ENCODE peak calls at places on chromosomes 2 and 18, in eight cellular contexts. One of them, this sample, is unnamed.

GRCh38 chr2:174333017-174333501 is 1.7 kb upstream of the SP9 start:
- DNase-seq in Ammon's horn: no peak
- DNase-seq in head of caudate nucleus: no peak
- DNase-seq in T-helper 2 cell: no peak
- DNase-seq in HL-60: no peak
- DNase-seq in glomerular endothelial cell: no peak
- DNase-seq in body of pancreas: no peak
- DNase-seq in NCI-H526 treated with DMSO at 0.1 percent for 48 hours: no peak
- DNase-seq in this sample: no peak

GRCh38 chr18:13019301-13019700 is 28.1 kb downstream of the CEP192 start:
- DNase-seq in Ammon's horn: no peak
- DNase-seq in head of caudate nucleus: no peak
- DNase-seq in T-helper 2 cell: no peak
- DNase-seq in HL-60: no peak
- DNase-seq in glomerular endothelial cell: no peak
- DNase-seq in body of pancreas: no peak
- DNase-seq in NCI-H526 treated with DMSO at 0.1 percent for 48 hours: no peak
- DNase-seq in this sample: no peak

GRCh38 chr2:34104601-34105000 is 505.5 kb upstream of the FAM98A start:
- DNase-seq in Ammon's horn: no peak
- DNase-seq in head of caudate nucleus: no peak
- DNase-seq in T-helper 2 cell: no peak
- DNase-seq in HL-60: no peak
- DNase-seq in glomerular endothelial cell: peak
- DNase-seq in body of pancreas: no peak
- DNase-seq in NCI-H526 treated with DMSO at 0.1 percent for 48 hours: no peak
- DNase-seq in this sample: no peak

GRCh38 chr2:200614249-200614648 is 28.4 kb downstream of the AOX1 start:
- DNase-seq in Ammon's horn: no peak
- DNase-seq in head of caudate nucleus: no peak
- DNase-seq in T-helper 2 cell: no peak
- DNase-seq in HL-60: no peak
- DNase-seq in glomerular endothelial cell: no peak
- DNase-seq in body of pancreas: no peak
- DNase-seq in NCI-H526 treated with DMSO at 0.1 percent for 48 hours: no peak
- DNase-seq in this sample: no peak

GRCh38 chr18:48896326-48896874 is 54.4 kb downstream of the SMAD7 start:
- DNase-seq in Ammon's horn: no peak
- DNase-seq in head of caudate nucleus: no peak
- DNase-seq in T-helper 2 cell: no peak
- DNase-seq in HL-60: no peak
- DNase-seq in glomerular endothelial cell: no peak
- DNase-seq in body of pancreas: no peak
- DNase-seq in NCI-H526 treated with DMSO at 0.1 percent for 48 hours: no peak
- DNase-seq in this sample: no peak

GRCh38 chr2:160362018-160362417 is 131.6 kb downstream of the RBMS1 start:
- DNase-seq in Ammon's horn: no peak
- DNase-seq in head of caudate nucleus: no peak
- DNase-seq in T-helper 2 cell: no peak
- DNase-seq in HL-60: no peak
- DNase-seq in glomerular endothelial cell: no peak
- DNase-seq in body of pancreas: no peak
- DNase-seq in NCI-H526 treated with DMSO at 0.1 percent for 48 hours: no peak
- DNase-seq in this sample: no peak

GRCh38 chr18:74414951-74415515 is 42.1 kb downstream of the DIPK1C start:
- DNase-seq in Ammon's horn: no peak
- DNase-seq in head of caudate nucleus: no peak
- DNase-seq in T-helper 2 cell: no peak
- DNase-seq in HL-60: no peak
- DNase-seq in glomerular endothelial cell: no peak
- DNase-seq in body of pancreas: no peak
- DNase-seq in NCI-H526 treated with DMSO at 0.1 percent for 48 hours: no peak
- DNase-seq in this sample: no peak

GRCh38 chr18:13036622-13037320 is 45.6 kb downstream of the CEP192 start:
- DNase-seq in Ammon's horn: no peak
- DNase-seq in head of caudate nucleus: no peak
- DNase-seq in T-helper 2 cell: no peak
- DNase-seq in HL-60: no peak
- DNase-seq in glomerular endothelial cell: no peak
- DNase-seq in body of pancreas: no peak
- DNase-seq in NCI-H526 treated with DMSO at 0.1 percent for 48 hours: no peak
- DNase-seq in this sample: no peak

GRCh38 chr2:240626531-240627300 is 1.4 kb downstream of the GPR35 start:
- DNase-seq in Ammon's horn: peak
- DNase-seq in head of caudate nucleus: no peak
- DNase-seq in T-helper 2 cell: no peak
- DNase-seq in HL-60: peak
- DNase-seq in glomerular endothelial cell: no peak
- DNase-seq in body of pancreas: peak
- DNase-seq in NCI-H526 treated with DMSO at 0.1 percent for 48 hours: no peak
- DNase-seq in this sample: peak

GRCh38 chr18:35775887-35776286 is 194.3 kb downstream of the GALNT1 start:
- DNase-seq in Ammon's horn: no peak
- DNase-seq in head of caudate nucleus: no peak
- DNase-seq in T-helper 2 cell: no peak
- DNase-seq in HL-60: peak
- DNase-seq in glomerular endothelial cell: no peak
- DNase-seq in body of pancreas: no peak
- DNase-seq in NCI-H526 treated with DMSO at 0.1 percent for 48 hours: no peak
- DNase-seq in this sample: no peak

GRCh38 chr2:3605013-3605961 is 10.4 kb downstream of the COLEC11 start:
- DNase-seq in Ammon's horn: no peak
- DNase-seq in head of caudate nucleus: peak
- DNase-seq in T-helper 2 cell: peak
- DNase-seq in HL-60: peak
- DNase-seq in glomerular endothelial cell: no peak
- DNase-seq in body of pancreas: no peak
- DNase-seq in NCI-H526 treated with DMSO at 0.1 percent for 48 hours: peak
- DNase-seq in this sample: peak

This sample was measured in psoas muscle.